ENCODE peak calls at places on chromosomes 6 and 20, in four cellular contexts. Y is adrenal gland, X is HepG2, W is brain microvascular endothelial cell. K is an unnamed sample.

GRCh38 chr6:166646716-166647115 is 19.7 kb upstream of the RPS6KA2 start:
- DNase-seq in Y (no peak), X (no peak), W (no peak), K (no peak)

GRCh38 chr6:169288591-169288990 is 34.9 kb upstream of the THBS2 start:
- DNase-seq in Y (peak; percentile 55), W (peak; percentile 40), X (no peak), K (no peak)

GRCh38 chr20:38221041-38221589 is 39.4 kb downstream of the KIAA1755 start:
- DNase-seq in Y (peak; percentile 59), W (no peak), X (peak; percentile 70), K (peak; percentile 94)

GRCh38 chr20:11585752-11586352 is 331.8 kb upstream of the BTBD3 start:
- DNase-seq in W (peak; percentile 7), Y (no peak), X (peak; percentile 16), K (peak; percentile 9)

GRCh38 chr20:33694666-33695065 is 8.5 kb upstream of the E2F1 start:
- DNase-seq in Y (no peak), W (no peak), X (no peak), K (no peak)

GRCh38 chr20:47318596-47319516 is 37.6 kb downstream of the ZMYND8 start:
- DNase-seq in X (peak; percentile 62), Y (peak; percentile 90), W (peak; percentile 55), K (peak; percentile 86)

GRCh38 chr20:2692886-2693285 is 306 bp downstream of the EBF4 start:
- DNase-seq in Y (no peak), W (no peak), X (no peak), K (no peak)

GRCh38 chr20:49542514-49542991 is 25.4 kb downstream of the PTGIS start:
- DNase-seq in X (no peak), Y (no peak), W (no peak), K (no peak)

GRCh38 chr20:5077761-5078387 is 41.9 kb downstream of the PCNA start:
- DNase-seq in X (no peak), Y (no peak), W (no peak), K (no peak)

GRCh38 chr6:72622094-72622540 is 253 bp downstream of the KCNQ5 start:
- DNase-seq in X (no peak), W (no peak), Y (no peak), K (peak; percentile 40)

GRCh38 chr20:258269-258858 is 840 bp downstream of the DEFB132 start:
- DNase-seq in Y (no peak), W (no peak), X (no peak), K (no peak)

GRCh38 chr6:47034421-47034820 is 7.7 kb downstream of the ADGRF1 start:
- DNase-seq in Y (no peak), X (no peak), W (peak; percentile 5), K (no peak)

GRCh38 chr6:40346241-40346640 is 240.9 kb downstream of the LRFN2 start:
- DNase-seq in W (no peak), Y (no peak), X (no peak), K (no peak)

GRCh38 chr6:17706580-17707370 is at the start of gene NUP153:
- DNase-seq in W (peak; percentile 98), Y (peak; percentile 98), X (peak; percentile 98), K (peak; percentile 95)

GRCh38 chr6:17707371-17707651 is 586 bp upstream of the NUP153 start:
- DNase-seq in X (no peak), W (no peak), Y (no peak), K (no peak)

GRCh38 chr6:17703256-17703694 is 3.5 kb downstream of the NUP153 start:
- DNase-seq in X (peak; percentile 50), W (peak; percentile 42), Y (peak; percentile 44), K (peak; percentile 45)

GRCh38 chr6:17705428-17705777 is 1.3 kb downstream of the NUP153 start:
- DNase-seq in W (peak; percentile 70), Y (peak; percentile 60), X (peak; percentile 37), K (peak; percentile 86)

GRCh38 chr6:17705778-17706579 is 746 bp downstream of the NUP153 start:
- DNase-seq in X (peak; percentile 57), W (peak; percentile 33), Y (peak; percentile 66), K (peak; percentile 65)
- TF ChIP-seq CTCF in X (peak; percentile 55), W (peak; percentile 27), Y (no peak), K (no peak)

GRCh38 chr6:110886555-110887167 is 12.1 kb downstream of the AMD1 start:
- DNase-seq in Y (no peak), X (no peak), W (no peak), K (no peak)
- H3K27ac ChIP-seq in Y (no peak overlapping the region), X (no peak overlapping the region), W (no peak overlapping the region), K (peak overlapping the region; percentile 49)

GRCh38 chr6:106553440-106553839 is 75.9 kb downstream of the RTN4IP1 start:
- DNase-seq in Y (no peak), W (no peak), X (no peak), K (no peak)

GRCh38 chr6:106555767-106556166 is 73.5 kb downstream of the RTN4IP1 start:
- DNase-seq in X (no peak), Y (no peak), W (no peak), K (no peak)

GRCh38 chr6:106557837-106558236 is 71.5 kb downstream of the RTN4IP1 start:
- DNase-seq in X (peak; percentile 74), Y (no peak), W (no peak), K (no peak)

GRCh38 chr6:106558364-106558763 is 70.9 kb downstream of the RTN4IP1 start:
- DNase-seq in Y (no peak), W (no peak), X (peak; percentile 76), K (no peak)

GRCh38 chr6:106556368-106556960 is 72.8 kb downstream of the RTN4IP1 start:
- DNase-seq in W (no peak), X (peak; percentile 15), Y (no peak), K (no peak)
- TF ChIP-seq CTCF in W (peak; percentile 50), X (peak; percentile 21), Y (peak; percentile 27), K (peak; percentile 49)

DNA sequence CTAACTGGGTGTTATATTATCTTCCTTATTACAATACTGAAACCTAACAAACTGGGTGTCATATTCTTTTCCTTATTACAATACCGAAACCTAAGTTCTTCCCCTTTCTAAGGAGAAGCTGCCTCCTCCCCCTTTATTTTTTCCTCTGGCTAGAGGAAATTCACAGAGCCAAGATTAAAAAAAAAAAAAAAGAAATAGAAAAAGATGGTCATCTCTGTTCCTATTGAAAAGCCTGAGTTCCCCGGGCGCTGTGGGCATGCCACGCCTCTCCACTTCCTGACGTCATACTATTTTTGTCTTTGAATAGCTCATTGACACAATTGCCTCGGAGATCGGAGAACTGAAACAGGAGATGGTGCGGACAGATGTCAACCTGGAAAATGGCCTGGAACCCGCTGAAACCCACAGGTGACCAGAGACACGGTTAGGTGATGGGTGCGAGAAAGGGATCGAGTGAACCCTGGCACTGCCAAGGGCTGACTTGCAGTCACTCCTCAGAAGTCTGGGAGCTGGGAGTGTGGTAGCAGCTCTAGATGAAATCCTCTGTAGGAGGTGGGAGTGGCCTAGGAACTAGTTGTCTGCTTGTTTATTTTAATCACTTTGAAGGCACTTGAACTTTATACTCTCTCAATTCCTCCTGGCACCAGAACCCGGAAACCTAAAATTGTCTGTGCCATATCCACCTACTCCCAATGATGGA is 82.2 kb upstream of the NAA20 start:
- DNase-seq in Y (peak; percentile 38), W (no peak), X (no peak), K (peak; percentile 50)
- H3K27ac ChIP-seq in Y (peak overlapping the region; percentile 67), W (no peak overlapping the region), X (no peak overlapping the region), K (peak overlapping the region; percentile 81)

GRCh38 chr6:160071805-160072687 is 49.6 kb upstream of the SLC22A1 start:
- DNase-seq in Y (no peak), W (no peak), X (no peak), K (no peak)
- TF ChIP-seq CTCF in Y (no peak), W (peak; percentile 48), X (peak; percentile 77), K (no peak)

GRCh38 chr6:139494376-139495025 is 120.1 kb upstream of the CITED2 start:
- DNase-seq in X (no peak), W (no peak), Y (no peak), K (no peak)

GRCh38 chr6:139485742-139486475 is 111.5 kb upstream of the CITED2 start:
- DNase-seq in W (no peak), Y (peak; percentile 23), X (no peak), K (no peak)

GRCh38 chr6:139485185-139485584 is 110.7 kb upstream of the CITED2 start:
- DNase-seq in X (no peak), W (no peak), Y (no peak), K (no peak)

GRCh38 chr6:139486476-139486799 is 112.0 kb upstream of the CITED2 start:
- DNase-seq in W (no peak), Y (no peak), X (no peak), K (no peak)

GRCh38 chr6:139490482-139490881 is 116.0 kb upstream of the CITED2 start:
- DNase-seq in Y (no peak), W (no peak), X (peak; percentile 74), K (no peak)
- H3K27ac ChIP-seq in Y (no peak overlapping the region), W (no peak overlapping the region), X (no peak overlapping the region), K (no peak overlapping the region)

GRCh38 chr20:23049933-23050838 is 714 bp upstream of the THBD start:
- DNase-seq in X (no peak), W (peak; percentile 19), Y (peak; percentile 41), K (peak; percentile 69)

GRCh38 chr20:23052904-23053303 is 3.4 kb upstream of the THBD start:
- DNase-seq in W (no peak), X (no peak), Y (no peak), K (no peak)

GRCh38 chr20:23049201-23049932 is at the start of gene THBD:
- DNase-seq in Y (peak; percentile 70), W (peak; percentile 44), X (no peak), K (peak; percentile 92)

GRCh38 chr20:23048283-23049200 is 930 bp downstream of the THBD start:
- DNase-seq in X (no peak), Y (peak; percentile 45), W (no peak), K (peak; percentile 68)

GRCh38 chr20:23050847-23051627 is 1.6 kb upstream of the THBD start:
- DNase-seq in Y (peak; percentile 63), X (no peak), W (peak; percentile 89), K (peak; percentile 57)
- TF ChIP-seq CTCF in Y (peak; percentile 62), X (peak; percentile 42), W (peak; percentile 92), K (peak; percentile 77)

K was measured in RWPE1.